ENCODE peak calls at places on chromosomes 1 and 21, in five cellular contexts. O, D, E, V and L are unnamed samples.
A peak's percentile ranks its signal among the peaks of the same experiment; 100 is the strongest.

GRCh38 chr1:25037174-25038074 is 107.3 kb upstream of the RUNX3 start:
- DNase-seq in O (peak; percentile 51), D (peak; percentile 57), E (peak; percentile 90), V (no peak), L (no peak)

GRCh38 chr1:26016944-26017545 is 4.5 kb upstream of the EXTL1 start:
- DNase-seq in O (no peak), D (no peak), E (no peak), V (no peak), L (no peak)

GRCh38 chr1:184199036-184199796 is 147.7 kb downstream of the TSEN15 start:
- DNase-seq in O (no peak), D (peak; percentile 12), E (no peak), V (no peak), L (no peak)

GRCh38 chr1:184610872-184611614 is 143.6 kb downstream of the EDEM3 start:
- DNase-seq in O (no peak), D (no peak), E (no peak), V (no peak), L (no peak)

GRCh38 chr1:228087771-228088251 is 5.3 kb downstream of the ARF1 start:
- DNase-seq in O (peak; percentile 52), D (no peak), E (peak; percentile 38), V (no peak), L (no peak)

GRCh38 chr1:110292327-110292741 is 46.8 kb upstream of the RBM15 start:
- DNase-seq in O (peak; percentile 38), D (no peak), E (no peak), V (no peak), L (no peak)

GRCh38 chr1:205537386-205538018 is 33.0 kb downstream of the CDK18 start:
- DNase-seq in O (no peak), D (no peak), E (no peak), V (no peak), L (no peak)

GRCh38 chr1:25134307-25134706 is 98.0 kb downstream of the SYF2 start:
- DNase-seq in O (no peak), D (no peak), E (no peak), V (no peak), L (no peak)

GRCh38 chr1:157170677-157171515 is 32.7 kb upstream of the ETV3 start:
- DNase-seq in O (peak; percentile 37), D (peak; percentile 76), E (peak; percentile 93), V (no peak), L (no peak)

GRCh38 chr1:97820470-97821188 is 100.2 kb downstream of the DPYD start:
- DNase-seq in O (peak; percentile 66), D (no peak), E (no peak), V (no peak), L (no peak)

GRCh38 chr1:79726911-79727310 is 720.4 kb upstream of the ADGRL4 start:
- DNase-seq in O (peak; percentile 21), D (no peak), E (no peak), V (no peak), L (no peak)

GRCh38 chr1:179143332-179143731 is 61.5 kb downstream of the TOR3A start:
- DNase-seq in O (peak; percentile 95), D (no peak), E (no peak), V (no peak), L (no peak)

GRCh38 chr1:85343612-85344255 is 67.3 kb upstream of the BCL10 start:
- DNase-seq in O (peak; percentile 80), D (no peak), E (no peak), V (no peak), L (no peak)

GRCh38 chr1:40592107-40592773 is 60.8 kb downstream of the ZNF684 start:
- DNase-seq in O (peak; percentile 70), D (no peak), E (peak; percentile 49), V (no peak), L (no peak)

GRCh38 chr1:16926491-16927195 is 4.9 kb downstream of the CROCC start:
- DNase-seq in O (peak; percentile 76), D (peak; percentile 55), E (peak; percentile 73), V (no peak), L (no peak)

GRCh38 chr1:17925838-17926237 is 170.7 kb downstream of the ACTL8 start:
- DNase-seq in O (no peak), D (no peak), E (no peak), V (no peak), L (no peak)

GRCh38 chr1:35448344-35448801 is 108.8 kb downstream of the KIAA0319L start:
- DNase-seq in O (peak; percentile 96), D (no peak), E (no peak), V (no peak), L (no peak)

GRCh38 chr1:241640149-241640866 is at the start of the genes CHML and OPN3:
- DNase-seq in O (peak; percentile 90), D (peak; percentile 96), E (peak; percentile 96), V (peak; percentile 90), L (peak; percentile 97)

GRCh38 chr1:7401814-7402547 is 369.1 kb upstream of the VAMP3 start:
- DNase-seq in O (peak; percentile 99), D (no peak), E (peak; percentile 80), V (no peak), L (peak; percentile 84)

GRCh38 chr1:9326596-9326995 is 33.9 kb downstream of the SPSB1 start:
- DNase-seq in O (peak; percentile 74), D (no peak), E (no peak), V (no peak), L (no peak)

GRCh38 chr1:42957880-42958487 is 684 bp downstream of the SLC2A1 start:
- DNase-seq in O (no peak), D (peak; percentile 76), E (peak; percentile 78), V (peak; percentile 50), L (peak; percentile 87)

GRCh38 chr1:39684313-39684664 is 6.9 kb downstream of the HPCAL4 start:
- DNase-seq in O (no peak), D (no peak), E (no peak), V (no peak), L (no peak)

GRCh38 chr21:35203093-35204021 is 154.3 kb upstream of the RUNX1 start:
- DNase-seq in O (peak; percentile 93), D (no peak), E (no peak), V (no peak), L (no peak)

GRCh38 chr1:194802572-194802971 is 1616.2 kb upstream of the B3GALT2 start:
- DNase-seq in O (no peak), D (no peak), E (no peak), V (no peak), L (no peak)

GRCh38 chr1:197269053-197269452 is 1.0 kb downstream of the CRB1 start:
- DNase-seq in O (no peak), D (no peak), E (peak; percentile 32), V (no peak), L (no peak)

GRCh38 chr1:100622037-100622436 is 84.1 kb downstream of the GPR88 start:
- DNase-seq in O (peak; percentile 99), D (peak; percentile 18), E (peak; percentile 70), V (no peak), L (no peak)

GRCh38 chr21:46605759-46606426 is 1.0 kb upstream of the S100B start:
- DNase-seq in O (no peak), D (no peak), E (peak; percentile 28), V (no peak), L (no peak)

GRCh38 chr1:216705686-216706085 is 17.5 kb downstream of the ESRRG start:
- DNase-seq in O (no peak), D (no peak), E (no peak), V (no peak), L (no peak)

GRCh38 chr1:216700779-216701178 is 22.4 kb downstream of the ESRRG start:
- DNase-seq in O (no peak), D (no peak), E (no peak), V (no peak), L (no peak)

DNA sequence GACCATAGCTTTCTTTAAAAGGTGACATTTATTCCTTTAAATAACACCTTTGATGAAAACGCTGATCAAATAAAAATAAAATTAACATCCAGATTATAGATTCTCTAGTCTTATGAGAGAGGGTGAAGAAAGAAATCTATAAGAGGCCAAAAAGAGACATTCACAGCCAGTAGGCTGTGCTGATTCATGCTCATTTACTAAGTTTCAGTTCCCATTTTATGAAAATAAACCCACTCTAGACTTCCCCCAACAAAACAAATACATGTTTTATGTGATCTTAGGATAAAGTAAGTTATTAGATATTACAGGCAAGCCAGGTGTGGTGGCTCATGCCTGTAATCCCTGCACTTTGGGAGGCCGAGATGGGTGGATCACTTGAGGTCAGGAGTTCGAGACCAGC is 21.1 kb downstream of the ESRRG start:
- DNase-seq in O (no peak), D (no peak), E (no peak), V (no peak), L (no peak)
- TF ChIP-seq CTCF in O (no peak), D (no peak), E (no peak), V (no peak), L (no peak)

GRCh38 chr1:10716424-10716823 is 80.0 kb downstream of the CASZ1 start:
- DNase-seq in O (no peak), D (no peak), E (no peak), V (no peak), L (no peak)

GRCh38 chr1:10720635-10721034 is 75.8 kb downstream of the CASZ1 start:
- DNase-seq in O (no peak), D (no peak), E (no peak), V (no peak), L (no peak)

GRCh38 chr1:10716840-10717239 is 79.6 kb downstream of the CASZ1 start:
- DNase-seq in O (no peak), D (no peak), E (no peak), V (no peak), L (no peak)

GRCh38 chr1:10717296-10718082 is 79.0 kb downstream of the CASZ1 start:
- DNase-seq in O (no peak), D (no peak), E (no peak), V (no peak), L (no peak)

GRCh38 chr1:10718083-10718415 is 78.4 kb downstream of the CASZ1 start:
- DNase-seq in O (no peak), D (no peak), E (no peak), V (no peak), L (no peak)
- TF ChIP-seq CTCF in O (no peak), D (no peak), E (no peak), V (no peak), L (no peak)

GRCh38 chr1:5843521-5844096 is 148.6 kb downstream of the NPHP4 start:
- DNase-seq in O (no peak), D (no peak), E (no peak), V (no peak), L (no peak)

GRCh38 chr1:5840551-5840914 is 151.7 kb downstream of the NPHP4 start:
- DNase-seq in O (no peak), D (no peak), E (no peak), V (no peak), L (no peak)

GRCh38 chr1:5839811-5840550 is 152.2 kb downstream of the NPHP4 start:
- DNase-seq in O (no peak), D (no peak), E (no peak), V (no peak), L (no peak)

GRCh38 chr1:5844442-5844841 is 147.8 kb downstream of the NPHP4 start:
- DNase-seq in O (no peak), D (no peak), E (no peak), V (no peak), L (no peak)

DNA sequence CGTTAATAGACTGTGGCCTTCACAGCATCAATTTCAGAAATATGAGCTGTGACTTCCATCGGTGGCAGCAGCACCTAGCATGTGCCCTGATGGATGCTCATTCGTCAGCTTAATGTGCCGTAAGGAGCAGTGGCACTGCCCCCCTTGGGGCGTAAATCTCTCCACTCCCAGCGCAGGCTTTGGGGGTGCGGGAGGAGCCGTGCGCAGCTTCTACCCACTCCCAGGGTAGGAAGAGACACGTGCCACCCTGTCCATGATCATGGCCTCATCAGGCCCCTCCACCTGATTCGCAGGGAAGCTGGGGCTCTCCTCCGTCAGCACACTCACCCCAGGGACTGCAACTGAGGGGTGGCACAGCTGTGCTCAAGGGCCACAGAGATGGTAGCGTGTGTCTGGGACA is 149.5 kb downstream of the NPHP4 start:
- DNase-seq in O (no peak), D (no peak), E (no peak), V (no peak), L (no peak)
- TF ChIP-seq CTCF in O (no peak), D (no peak), E (no peak), V (no peak), L (no peak)

GRCh38 chr1:161119017-161119378 is 1.1 kb downstream of the NIT1 start:
- DNase-seq in O (peak; percentile 36), D (no peak), E (peak; percentile 75), V (no peak), L (no peak)
- TF ChIP-seq CTCF in O (no peak), D (no peak), E (peak; percentile 47), V (no peak), L (no peak)